ENCODE peak calls at places on chromosomes 12 and 14, in eight cellular contexts. U is neural progenitor cell, M is H1, J is breast epithelium, V is mesendoderm, X is fibroblast of lung, E is PC-3, W is small intestine. Y is an unnamed sample.

GRCh38 chr14:41000350-41000749 is 606.3 kb upstream of the LRFN5 start:
- DNase-seq in W (no peak), E (no peak), M (no peak), J (no peak), U (no peak), X (no peak), V (no peak), Y (no peak)

GRCh38 chr14:61589691-61590521 is 105.4 kb upstream of the HIF1A start:
- DNase-seq in U (peak; percentile 65), J (no peak), M (no peak), W (no peak), E (no peak), V (no peak), X (no peak), Y (no peak)

GRCh38 chr12:81077686-81078441 is at the start of gene ACSS3:
- DNase-seq in U (peak; percentile 92), J (no peak), M (peak; percentile 53), E (no peak), V (peak; percentile 98), W (no peak), X (peak; percentile 60), Y (no peak)

GRCh38 chr12:131615316-131616053 is 95.4 kb upstream of the SFSWAP start:
- DNase-seq in U (no peak), X (no peak), W (no peak), V (peak; percentile 34), J (no peak), E (no peak), M (no peak), Y (no peak)

GRCh38 chr12:91781114-91781513 is 364.5 kb downstream of the BTG1 start:
- DNase-seq in V (peak; percentile 25), E (peak; percentile 33), W (no peak), X (peak; percentile 45), M (no peak), U (no peak), J (no peak), Y (no peak)

GRCh38 chr14:52992236-52992635 is 41.4 kb upstream of the FERMT2 start:
- DNase-seq in M (no peak), X (no peak), J (no peak), V (no peak), E (no peak), U (no peak), W (no peak), Y (no peak)

GRCh38 chr14:33134975-33135374 is 196.3 kb downstream of the NPAS3 start:
- DNase-seq in U (no peak), W (no peak), M (no peak), E (no peak), V (no peak), J (no peak), X (no peak), Y (no peak)

GRCh38 chr14:24986206-24986893 is 63.6 kb downstream of the STXBP6 start:
- DNase-seq in V (no peak), X (peak; percentile 45), E (no peak), M (no peak), W (no peak), J (no peak), U (no peak), Y (no peak)

GRCh38 chr14:104404922-104405321 is 174.6 kb upstream of the C14orf180 start:
- DNase-seq in U (no peak), J (no peak), X (no peak), V (peak; percentile 10), M (no peak), W (no peak), E (no peak), Y (no peak)

GRCh38 chr14:104107611-104108569 is 22.4 kb downstream of the ASPG start:
- DNase-seq in E (peak; percentile 57), V (no peak), W (no peak), M (no peak), J (no peak), U (no peak), X (no peak), Y (peak; percentile 33)

GRCh38 chr14:105348169-105348944 is 33.8 kb downstream of the PACS2 start:
- DNase-seq in U (no peak), E (no peak), W (no peak), X (no peak), V (no peak), J (no peak), M (no peak), Y (no peak)

GRCh38 chr12:124578445-124578844 is 11.0 kb upstream of the NCOR2 start:
- DNase-seq in X (no peak), U (no peak), W (no peak), M (no peak), V (no peak), J (no peak), E (no peak), Y (no peak)

GRCh38 chr12:119154435-119154818 is 24.3 kb upstream of the HSPB8 start:
- DNase-seq in U (peak; percentile 88), M (peak; percentile 77), V (peak; percentile 97), X (no peak), W (no peak), J (no peak), E (peak; percentile 6), Y (no peak)

GRCh38 chr12:103779410-103780092 is 61.5 kb downstream of the NT5DC3 start:
- DNase-seq in X (peak; percentile 59), J (no peak), E (no peak), U (no peak), W (no peak), V (peak; percentile 79), M (no peak), Y (no peak)

GRCh38 chr12:90859591-90859990 is 95.4 kb downstream of the CCER1 start:
- DNase-seq in V (no peak), E (no peak), W (no peak), M (no peak), X (no peak), J (no peak), U (no peak), Y (no peak)

GRCh38 chr12:50620050-50620974 is 115.5 kb downstream of the DIP2B start:
- DNase-seq in E (peak; percentile 88), U (peak; percentile 55), J (no peak), X (peak; percentile 98), W (no peak), V (peak; percentile 88), M (peak; percentile 29), Y (peak; percentile 54)

GRCh38 chr12:12774791-12775190 is 10.7 kb upstream of the APOLD1 start:
- DNase-seq in M (no peak), W (no peak), X (no peak), U (no peak), E (no peak), V (no peak), J (no peak), Y (no peak)

GRCh38 chr14:65042731-65043372 is 56.2 kb downstream of the FNTB start:
- DNase-seq in U (no peak), X (no peak), V (no peak), W (no peak), E (no peak), M (no peak), J (no peak), Y (no peak)

GRCh38 chr12:674272-674781 is 11.1 kb upstream of the NINJ2 start:
- DNase-seq in V (no peak), X (no peak), M (no peak), W (peak; percentile 16), E (peak; percentile 5), J (no peak), U (no peak), Y (no peak)

GRCh38 chr14:49173765-49174373 is 412.3 kb downstream of the RPS29 start:
- DNase-seq in W (peak; percentile 66), V (peak; percentile 86), J (no peak), E (peak; percentile 88), M (peak; percentile 53), U (peak; percentile 87), X (peak; percentile 59), Y (peak; percentile 72)

DNA sequence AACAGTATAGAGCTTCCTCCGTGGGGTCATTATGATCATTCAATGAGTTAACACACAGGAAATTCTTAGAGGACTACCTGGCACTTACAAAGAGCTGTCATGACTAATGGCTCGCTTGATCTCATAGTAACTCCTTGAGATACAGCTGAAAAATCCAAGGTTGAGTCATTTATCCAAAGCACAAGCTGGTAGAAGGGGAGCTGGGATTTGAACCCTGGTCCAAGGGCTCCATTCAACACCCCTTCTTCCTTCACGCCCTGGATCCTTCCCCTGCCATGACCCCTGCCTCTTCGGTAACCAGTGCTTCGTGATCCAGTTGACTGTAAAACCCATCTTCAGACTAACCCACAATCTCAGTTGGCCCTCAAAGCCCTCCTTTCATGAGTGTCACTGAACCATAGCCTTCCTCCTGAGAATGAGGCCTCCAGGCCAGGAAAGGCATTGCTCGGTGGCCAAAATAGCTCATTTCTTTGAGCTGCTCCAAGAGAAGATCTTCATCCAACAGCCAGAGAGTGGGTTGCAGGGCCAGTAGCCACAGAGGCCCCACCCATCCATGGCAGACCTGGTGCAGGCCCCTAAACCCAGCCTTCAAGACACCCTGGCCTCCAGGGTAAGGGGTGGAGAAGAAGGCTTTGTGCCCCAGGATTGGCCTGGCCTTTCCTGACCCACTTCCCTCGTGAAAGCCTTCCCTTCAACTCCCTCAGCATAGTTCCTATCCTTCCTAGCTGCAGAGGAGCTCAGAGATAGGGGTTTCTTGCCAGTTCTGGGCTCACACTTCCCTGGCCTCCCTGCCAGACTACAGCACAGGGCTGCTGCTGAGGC is 7.7 kb downstream of the ZFP36L1 start:
- DNase-seq in U (no peak), X (peak; percentile 93), M (no peak), E (peak; percentile 87), W (peak; percentile 64), V (no peak), J (peak; percentile 23), Y (peak; percentile 37)
- H3K4me1 ChIP-seq in U (peaks cover 39% of the 10 kb centered on the region), X (peaks cover 27% of the 10 kb centered on the region), M (peaks cover 9% of the 10 kb centered on the region), E (peaks cover 75% of the 10 kb centered on the region), W (peaks cover 29% of the 10 kb centered on the region), V (peaks cover 7% of the 10 kb centered on the region), J (peaks cover 3% of the 10 kb centered on the region), Y (peaks cover 91% of the 10 kb centered on the region)

DNA sequence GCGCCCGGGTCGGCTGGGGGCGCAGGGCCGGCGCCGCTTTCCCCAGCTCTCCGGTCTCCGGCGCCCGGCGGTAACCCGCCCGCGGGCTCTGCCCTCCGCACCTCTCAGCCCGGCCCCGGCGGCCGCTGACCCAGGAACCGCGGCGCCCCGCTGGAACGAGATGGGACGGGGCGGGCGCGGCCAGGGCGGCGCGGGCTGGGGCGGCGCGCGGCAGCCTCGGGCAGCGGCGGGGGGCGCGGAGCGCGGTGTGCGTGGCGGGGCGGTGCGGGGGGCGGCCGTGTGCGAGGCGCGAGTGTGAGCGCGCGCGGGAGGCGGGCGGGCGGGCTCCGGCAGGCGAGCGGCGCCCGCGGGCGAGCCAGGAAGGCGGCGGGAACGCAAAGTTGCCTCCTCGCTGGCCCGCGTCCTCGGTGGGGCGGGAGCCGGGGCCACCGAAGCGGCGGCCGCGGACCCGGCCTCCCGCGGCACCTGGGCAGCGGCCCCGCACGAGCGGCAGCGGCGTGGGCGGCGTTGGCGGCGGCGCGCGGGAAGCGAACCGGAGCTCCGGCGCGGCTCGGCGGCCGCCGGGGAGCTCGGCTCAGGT is 671 bp upstream of the DIO3 start:
- DNase-seq in V (no peak), M (no peak), X (no peak), J (no peak), W (no peak), E (no peak), U (no peak), Y (no peak)
- H3K27me3 ChIP-seq in V (peaks cover 39% of the 10 kb centered on the region), M (peaks cover 87% of the 10 kb centered on the region), X (peaks cover 41% of the 10 kb centered on the region), J (no peaks in the 10 kb centered on the region), W (peaks cover 55% of the 10 kb centered on the region), E (peaks cover 40% of the 10 kb centered on the region), U (peaks cover 96% of the 10 kb centered on the region), Y (peaks cover 3% of the 10 kb centered on the region)

GRCh38 chr12:116194935-116195431 is 82.5 kb downstream of the MED13L start:
- DNase-seq in W (no peak), V (peak; percentile 37), J (no peak), U (no peak), M (no peak), E (no peak), X (no peak), Y (no peak)
- H3K4me1 ChIP-seq in W (peaks cover 14% of the 10 kb centered on the region), V (no peaks in the 10 kb centered on the region), J (peaks cover 3% of the 10 kb centered on the region), U (no peaks in the 10 kb centered on the region), M (no peaks in the 10 kb centered on the region), E (no peaks in the 10 kb centered on the region), X (no peaks in the 10 kb centered on the region), Y (peaks cover 7% of the 10 kb centered on the region)

GRCh38 chr12:85273411-85274075 is 6.5 kb upstream of the ALX1 start:
- DNase-seq in W (no peak), E (no peak), M (no peak), V (peak; percentile 45), X (no peak), J (no peak), U (peak; percentile 30), Y (no peak)
- H3K27me3 ChIP-seq in W (peaks cover 22% of the 10 kb centered on the region), E (peaks cover 12% of the 10 kb centered on the region), M (peaks cover 42% of the 10 kb centered on the region), V (peaks cover 25% of the 10 kb centered on the region), X (peaks cover 2% of the 10 kb centered on the region), J (no peaks in the 10 kb centered on the region), U (peaks cover 88% of the 10 kb centered on the region), Y (no peaks in the 10 kb centered on the region)